ENCODE peak calls at places on chromosomes 5 and 9, in five cellular contexts. One of them, this sample, is unnamed.

GRCh38 chr9:93967020-93967803 is 12.1 kb upstream of the BARX1 start:
- DNase-seq in ovary: peak
- DNase-seq in HepG2: no peak
- DNase-seq in A549: no peak
- DNase-seq in suprapubic skin: no peak
- DNase-seq in this sample: no peak

GRCh38 chr5:55540525-55540924 is 5.8 kb upstream of the PLPP1 start:
- DNase-seq in ovary: no peak
- DNase-seq in A549: no peak
- DNase-seq in suprapubic skin: no peak
- DNase-seq in HepG2: no peak
- DNase-seq in this sample: no peak

GRCh38 chr5:125129151-125129806 is 382.8 kb upstream of the ZNF608 start:
- DNase-seq in ovary: no peak
- DNase-seq in A549: no peak
- DNase-seq in suprapubic skin: no peak
- DNase-seq in HepG2: no peak
- DNase-seq in this sample: no peak

GRCh38 chr5:72328172-72328571 is 8.0 kb downstream of the PTCD2 start:
- DNase-seq in HepG2: no peak
- DNase-seq in A549: no peak
- DNase-seq in suprapubic skin: no peak
- DNase-seq in ovary: no peak
- DNase-seq in this sample: no peak

GRCh38 chr5:144125163-144125726 is 45.2 kb downstream of the YIPF5 start:
- DNase-seq in HepG2: no peak
- DNase-seq in ovary: no peak
- DNase-seq in A549: no peak
- DNase-seq in suprapubic skin: no peak
- DNase-seq in this sample: no peak

GRCh38 chr9:109440117-109440515 is 58.0 kb downstream of the PTPN3 start:
- DNase-seq in suprapubic skin: no peak
- DNase-seq in ovary: no peak
- DNase-seq in A549: no peak
- DNase-seq in HepG2: no peak
- DNase-seq in this sample: no peak

GRCh38 chr9:93290495-93291434 is 106.8 kb downstream of the WNK2 start:
- DNase-seq in ovary: peak
- DNase-seq in HepG2: no peak
- DNase-seq in suprapubic skin: no peak
- DNase-seq in A549: no peak
- DNase-seq in this sample: no peak

GRCh38 chr9:95772320-95773060 is 103.0 kb upstream of the ERCC6L2 start:
- DNase-seq in ovary: peak
- DNase-seq in suprapubic skin: no peak
- DNase-seq in HepG2: peak
- DNase-seq in A549: no peak
- DNase-seq in this sample: peak

GRCh38 chr9:91186311-91187101 is 175.2 kb downstream of the AUH start:
- DNase-seq in ovary: no peak
- DNase-seq in suprapubic skin: peak
- DNase-seq in A549: no peak
- DNase-seq in HepG2: no peak
- DNase-seq in this sample: no peak

GRCh38 chr5:73419414-73420390 is 28.9 kb downstream of the FOXD1 start:
- DNase-seq in HepG2: no peak
- DNase-seq in suprapubic skin: no peak
- DNase-seq in ovary: no peak
- DNase-seq in A549: no peak
- DNase-seq in this sample: peak

GRCh38 chr5:100900142-100900795 is 2.8 kb downstream of the ST8SIA4 start:
- DNase-seq in ovary: no peak
- DNase-seq in suprapubic skin: peak
- DNase-seq in HepG2: no peak
- DNase-seq in A549: no peak
- DNase-seq in this sample: peak

GRCh38 chr5:179668404-179668803 is 12.4 kb downstream of the CBY3 start:
- DNase-seq in suprapubic skin: no peak
- DNase-seq in ovary: no peak
- DNase-seq in A549: peak
- DNase-seq in HepG2: peak
- DNase-seq in this sample: no peak

GRCh38 chr5:125874057-125874456 is 549.2 kb upstream of the GRAMD2B start:
- DNase-seq in HepG2: no peak
- DNase-seq in A549: no peak
- DNase-seq in ovary: no peak
- DNase-seq in suprapubic skin: no peak
- DNase-seq in this sample: no peak

GRCh38 chr9:28868224-28868623 is 1294.9 kb upstream of the C9orf72 start:
- DNase-seq in suprapubic skin: no peak
- DNase-seq in A549: no peak
- DNase-seq in HepG2: no peak
- DNase-seq in ovary: no peak
- DNase-seq in this sample: no peak

GRCh38 chr9:35054185-35054835 is 18.1 kb downstream of the VCP start:
- DNase-seq in A549: no peak
- DNase-seq in suprapubic skin: no peak
- DNase-seq in HepG2: no peak
- DNase-seq in ovary: no peak
- DNase-seq in this sample: no peak

GRCh38 chr5:134467231-134467630 is 55.5 kb upstream of the CDKN2AIPNL start:
- DNase-seq in ovary: no peak
- DNase-seq in suprapubic skin: no peak
- DNase-seq in HepG2: no peak
- DNase-seq in A549: no peak
- DNase-seq in this sample: no peak

GRCh38 chr5:134464988-134465855 is 53.5 kb upstream of the CDKN2AIPNL start:
- DNase-seq in ovary: peak
- DNase-seq in HepG2: peak
- DNase-seq in suprapubic skin: peak
- DNase-seq in A549: no peak
- DNase-seq in this sample: no peak

GRCh38 chr5:134465856-134466240 is 54.2 kb upstream of the CDKN2AIPNL start:
- DNase-seq in suprapubic skin: peak
- DNase-seq in A549: peak
- DNase-seq in HepG2: peak
- DNase-seq in ovary: peak
- DNase-seq in this sample: peak

GRCh38 chr5:134466241-134467069 is 54.8 kb upstream of the CDKN2AIPNL start:
- DNase-seq in HepG2: peak
- DNase-seq in ovary: peak
- DNase-seq in suprapubic skin: peak
- DNase-seq in A549: peak
- DNase-seq in this sample: peak

DNA sequence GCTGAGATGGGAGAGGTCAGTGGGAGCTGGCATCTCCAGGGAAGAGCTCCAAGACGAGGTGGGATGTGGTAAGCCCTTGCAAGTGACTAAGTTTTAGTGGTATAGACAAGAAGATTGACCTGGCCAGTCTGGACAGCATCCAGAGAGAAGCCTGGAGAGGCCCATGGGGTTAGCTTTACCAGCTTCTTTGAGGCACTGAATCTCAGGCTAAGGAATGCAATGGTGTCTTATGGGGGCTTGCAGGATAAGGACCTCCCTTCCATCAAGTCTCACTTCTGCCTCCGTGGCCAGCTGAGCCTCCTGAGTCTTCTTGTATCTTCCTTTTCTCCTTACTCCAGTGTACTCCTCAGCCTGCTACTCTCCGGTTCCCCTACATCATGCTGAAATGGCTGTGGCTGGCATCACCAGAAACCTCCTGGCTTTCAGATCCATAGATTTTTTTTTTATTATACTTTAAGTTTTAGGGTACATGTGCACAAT is 56.5 kb upstream of the JADE2 start:
- DNase-seq in ovary: no peak
- DNase-seq in A549: no peak
- DNase-seq in HepG2: no peak
- DNase-seq in suprapubic skin: peak
- DNase-seq in this sample: no peak
- TF ChIP-seq POLR2A in ovary: no peak
- TF ChIP-seq POLR2A in A549: no peak
- TF ChIP-seq POLR2A in HepG2: no peak
- TF ChIP-seq POLR2A in suprapubic skin: no peak
- TF ChIP-seq POLR2A in this sample: no peak

GRCh38 chr9:74543145-74543544 is 46.0 kb downstream of the RORB start:
- DNase-seq in HepG2: no peak
- DNase-seq in ovary: no peak
- DNase-seq in suprapubic skin: no peak
- DNase-seq in A549: no peak
- DNase-seq in this sample: no peak
- TF ChIP-seq EP300 in HepG2: no peak
- TF ChIP-seq EP300 in ovary: no peak
- TF ChIP-seq EP300 in suprapubic skin: no peak
- TF ChIP-seq EP300 in A549: no peak
- TF ChIP-seq EP300 in this sample: no peak

GRCh38 chr5:172788771-172789686 is 18.0 kb upstream of the DUSP1 start:
- DNase-seq in ovary: peak
- DNase-seq in HepG2: peak
- DNase-seq in A549: no peak
- DNase-seq in suprapubic skin: peak
- DNase-seq in this sample: peak
- TF ChIP-seq POLR2A in ovary: no peak
- TF ChIP-seq POLR2A in HepG2: no peak
- TF ChIP-seq POLR2A in A549: no peak
- TF ChIP-seq POLR2A in suprapubic skin: no peak
- TF ChIP-seq POLR2A in this sample: no peak

DNA sequence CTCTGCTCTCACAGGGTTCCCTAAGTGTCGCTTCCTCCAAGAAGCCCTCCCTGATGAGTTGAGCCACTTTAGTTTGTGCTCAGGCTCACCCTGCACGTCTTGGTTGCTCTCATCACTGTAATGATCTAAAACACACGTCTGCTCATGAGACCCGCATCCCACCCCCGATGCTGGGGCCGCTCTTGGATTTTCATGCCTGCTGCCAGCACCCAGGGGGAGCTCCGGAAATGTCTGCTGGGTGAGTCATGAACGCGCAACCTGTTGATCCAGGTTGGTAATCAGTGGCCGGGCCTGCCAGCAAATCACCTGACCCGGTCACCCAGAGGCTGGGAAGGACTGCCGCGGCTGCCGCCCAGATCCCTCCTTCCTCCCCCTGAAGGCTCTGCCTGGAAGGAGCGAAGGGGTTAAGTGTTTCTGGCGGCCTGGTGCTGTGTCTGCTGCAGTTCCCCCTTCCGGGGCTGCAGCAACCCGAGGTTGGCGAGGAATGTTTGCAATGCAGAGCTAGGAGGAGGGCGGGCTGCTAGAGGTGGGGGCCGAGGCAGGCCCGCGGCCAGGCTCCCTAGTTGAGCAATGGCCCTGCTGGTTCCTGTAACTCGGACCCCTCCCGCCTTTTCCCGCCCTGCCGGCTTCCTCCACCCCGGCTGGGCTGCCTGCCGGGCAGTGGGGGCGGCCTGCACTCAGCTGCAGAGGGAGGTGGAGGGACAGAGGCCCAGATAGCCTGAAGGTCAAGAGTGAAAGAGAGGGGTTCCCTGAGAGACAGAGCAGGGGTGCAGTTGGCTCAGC is 156.1 kb upstream of the IER5L start:
- DNase-seq in HepG2: peak
- DNase-seq in ovary: peak
- DNase-seq in suprapubic skin: peak
- DNase-seq in A549: peak
- DNase-seq in this sample: peak
- TF ChIP-seq EP300 in HepG2: no peak
- TF ChIP-seq EP300 in ovary: peak
- TF ChIP-seq EP300 in suprapubic skin: no peak
- TF ChIP-seq EP300 in A549: peak
- TF ChIP-seq EP300 in this sample: peak

GRCh38 chr9:99255651-99256050 is 33.6 kb downstream of the SEC61B start:
- DNase-seq in suprapubic skin: no peak
- DNase-seq in ovary: no peak
- DNase-seq in HepG2: no peak
- DNase-seq in A549: no peak
- DNase-seq in this sample: no peak

GRCh38 chr9:99257723-99258364 is 35.8 kb downstream of the SEC61B start:
- DNase-seq in suprapubic skin: no peak
- DNase-seq in HepG2: no peak
- DNase-seq in A549: no peak
- DNase-seq in ovary: no peak
- DNase-seq in this sample: no peak

GRCh38 chr9:99261923-99262322 is 39.8 kb downstream of the SEC61B start:
- DNase-seq in HepG2: no peak
- DNase-seq in A549: no peak
- DNase-seq in suprapubic skin: no peak
- DNase-seq in ovary: no peak
- DNase-seq in this sample: no peak

GRCh38 chr9:99262949-99263418 is 40.9 kb downstream of the SEC61B start:
- DNase-seq in HepG2: no peak
- DNase-seq in A549: no peak
- DNase-seq in suprapubic skin: no peak
- DNase-seq in ovary: no peak
- DNase-seq in this sample: no peak

DNA sequence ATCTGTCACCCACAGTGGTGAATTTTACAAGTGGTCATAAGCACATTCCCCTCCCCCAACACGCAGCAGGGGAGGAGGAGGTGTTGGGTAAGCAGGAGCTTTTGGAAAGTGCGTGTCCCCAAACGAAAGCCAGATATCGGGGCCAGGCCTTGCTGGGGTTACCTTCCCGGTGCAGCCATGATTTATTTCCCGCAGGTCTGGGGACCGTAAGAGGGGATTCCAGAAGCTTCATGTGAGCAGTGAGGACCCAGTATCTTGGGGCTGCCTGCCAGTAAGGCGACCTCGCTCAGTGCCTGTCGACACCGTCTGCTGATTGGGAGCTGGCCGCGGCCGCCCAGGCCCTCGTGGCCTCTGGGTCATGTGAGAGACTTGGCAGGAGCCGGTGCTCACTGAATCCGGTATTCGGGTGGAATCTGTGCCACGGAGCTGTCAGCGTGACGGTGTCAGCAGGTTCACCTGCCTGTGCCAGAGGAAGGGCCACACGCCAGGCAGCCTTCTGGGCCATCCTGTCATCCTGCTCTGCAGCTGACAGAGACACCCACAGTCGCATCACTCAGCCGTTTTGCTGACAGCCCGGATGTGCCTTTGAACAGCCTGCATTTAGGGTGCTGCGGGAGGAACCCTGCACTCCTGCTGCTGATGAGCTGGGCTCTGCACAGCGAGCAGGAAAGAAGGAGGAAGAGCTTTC is 37.3 kb downstream of the SEC61B start:
- DNase-seq in ovary: peak
- DNase-seq in suprapubic skin: peak
- DNase-seq in A549: no peak
- DNase-seq in HepG2: no peak
- DNase-seq in this sample: peak
- TF ChIP-seq POLR2A in ovary: no peak
- TF ChIP-seq POLR2A in suprapubic skin: no peak
- TF ChIP-seq POLR2A in A549: no peak
- TF ChIP-seq POLR2A in HepG2: no peak
- TF ChIP-seq POLR2A in this sample: peak